ENCODE peak calls at places on chromosomes 6 and 20, in nine cellular contexts. D is ovary; Y is lower lobe of right lung; Q is CD8-positive, alpha-beta T cell; V is left ventricle myocardium inferior; W is lung; S is cardiac muscle cell; R is WERI-Rb-1; A is iPS DF 6.9. K is an unnamed sample.

GRCh38 chr20:47688385-47689381 is 96.6 kb downstream of the SULF2 start:
- DNase-seq in Y (no peak), S (no peak), R (no peak), D (no peak), V (no peak), A (no peak), Q (no peak), W (no peak), K (no peak)

GRCh38 chr6:45486739-45487138 is 109.0 kb upstream of the SUPT3H start:
- DNase-seq in A (no peak), W (no peak), Q (no peak), R (no peak), S (no peak), Y (no peak), D (no peak), V (no peak), K (no peak)

GRCh38 chr20:56382696-56383095 is 9.3 kb downstream of the AURKA start:
- DNase-seq in R (no peak), Y (no peak), Q (no peak), W (no peak), D (no peak), S (peak), V (no peak), A (no peak), K (no peak)

GRCh38 chr6:30480536-30481156 is 8.7 kb upstream of the HLA-E start:
- DNase-seq in R (no peak), V (no peak), A (no peak), W (no peak), Y (no peak), S (no peak), Q (peak), D (no peak), K (no peak)

GRCh38 chr6:18245642-18246041 is 18.7 kb downstream of the DEK start:
- DNase-seq in V (no peak), D (no peak), R (no peak), A (no peak), S (no peak), W (no peak), Y (no peak), Q (no peak), K (no peak)

GRCh38 chr20:4601630-4602296 is 119.9 kb upstream of the PRND start:
- DNase-seq in W (no peak), D (no peak), S (no peak), R (no peak), Y (no peak), Q (no peak), V (peak), A (no peak), K (peak)

GRCh38 chr6:15763827-15764226 is 101.0 kb upstream of the DTNBP1 start:
- DNase-seq in A (no peak), Y (no peak), R (peak), W (peak), V (no peak), D (no peak), S (peak), Q (no peak), K (no peak)

GRCh38 chr6:16684195-16684689 is 77.0 kb downstream of the ATXN1 start:
- DNase-seq in A (no peak), R (no peak), D (no peak), S (no peak), Y (peak), V (no peak), W (peak), Q (no peak), K (no peak)

GRCh38 chr20:50293244-50294139 is 102.9 kb downstream of the CEBPB start:
- DNase-seq in W (no peak), D (no peak), V (peak), R (no peak), Q (no peak), S (no peak), A (no peak), Y (no peak), K (no peak)

GRCh38 chr20:24634855-24635254 is 165.4 kb downstream of the SYNDIG1 start:
- DNase-seq in W (no peak), D (no peak), Q (no peak), R (no peak), V (no peak), Y (no peak), A (no peak), S (peak), K (peak)

GRCh38 chr6:80356000-80356399 is 249.5 kb downstream of the BCKDHB start:
- DNase-seq in V (no peak), Y (no peak), S (no peak), W (no peak), R (no peak), Q (no peak), A (no peak), D (no peak), K (no peak)

GRCh38 chr6:15523679-15524630 is 138.9 kb downstream of the DTNBP1 start:
- DNase-seq in S (no peak), Y (no peak), W (no peak), Q (no peak), V (no peak), D (no peak), R (peak), A (no peak), K (no peak)

GRCh38 chr20:1810926-1811620 is 84.1 kb upstream of the SIRPA start:
- DNase-seq in Q (no peak), S (no peak), R (no peak), W (no peak), Y (no peak), D (no peak), A (no peak), V (peak), K (no peak)

GRCh38 chr20:14709439-14709838 is 372.0 kb upstream of the FLRT3 start:
- DNase-seq in W (no peak), R (no peak), A (no peak), D (no peak), Q (no peak), Y (no peak), S (no peak), V (no peak), K (no peak)

GRCh38 chr20:57616143-57616951 is 3.9 kb downstream of the ZBP1 start:
- DNase-seq in V (no peak), Y (no peak), D (no peak), R (no peak), W (no peak), Q (no peak), A (no peak), S (no peak), K (no peak)

GRCh38 chr20:6940052-6940451 is 172.6 kb downstream of the BMP2 start:
- DNase-seq in Q (no peak), R (peak), S (peak), Y (no peak), V (no peak), W (no peak), A (peak), D (no peak), K (no peak)

GRCh38 chr6:53922571-53922981 is 127.8 kb downstream of the LRRC1 start:
- DNase-seq in Y (no peak), Q (no peak), A (peak), S (no peak), W (no peak), V (no peak), D (no peak), R (no peak), K (no peak)

GRCh38 chr6:144543006-144543871 is 258.1 kb downstream of the UTRN start:
- DNase-seq in S (no peak), A (no peak), W (no peak), R (no peak), V (no peak), D (no peak), Q (no peak), Y (no peak), K (no peak)

GRCh38 chr20:62816879-62817873 is at the start of gene COL9A3:
- DNase-seq in S (peak), D (no peak), V (no peak), Q (peak), A (no peak), Y (no peak), R (no peak), W (no peak), K (no peak)

GRCh38 chr20:63577317-63577894 is 3.4 kb upstream of the HELZ2 start:
- DNase-seq in Q (no peak), S (no peak), Y (no peak), W (no peak), D (no peak), A (no peak), R (no peak), V (peak), K (no peak)

GRCh38 chr20:25310268-25310920 is 62.5 kb downstream of the PYGB start:
- DNase-seq in Y (peak), Q (no peak), R (peak), A (no peak), W (peak), S (peak), D (no peak), V (no peak), K (peak)

GRCh38 chr20:56245761-56246160 is 2.8 kb upstream of the MC3R start:
- DNase-seq in V (no peak), D (no peak), S (no peak), Q (no peak), W (no peak), R (no peak), Y (no peak), A (no peak), K (no peak)

GRCh38 chr6:1856381-1856780 is 246.7 kb downstream of the FOXC1 start:
- DNase-seq in Q (no peak), R (no peak), V (no peak), Y (no peak), A (no peak), S (no peak), D (no peak), W (no peak), K (peak)

GRCh38 chr6:42221546-42221945 is 3.9 kb upstream of the MRPS10 start:
- DNase-seq in Q (no peak), A (no peak), R (no peak), V (no peak), D (no peak), S (no peak), W (no peak), Y (no peak), K (no peak)

GRCh38 chr6:90217621-90218496 is 78.8 kb downstream of the BACH2 start:
- DNase-seq in A (no peak), Q (peak), D (no peak), R (no peak), W (peak), V (no peak), S (peak), Y (peak), K (no peak)

GRCh38 chr6:17490724-17491123 is 97.3 kb downstream of the CAP2 start:
- DNase-seq in V (no peak), Y (no peak), Q (no peak), D (no peak), R (no peak), S (no peak), W (no peak), A (no peak), K (no peak)

GRCh38 chr20:63530788-63531160 is 6.4 kb downstream of the PTK6 start:
- DNase-seq in S (no peak), W (no peak), Q (no peak), V (no peak), R (no peak), Y (no peak), D (no peak), A (no peak), K (no peak)

GRCh38 chr6:35084041-35084491 is 57.1 kb downstream of the TCP11 start:
- DNase-seq in Y (no peak), V (no peak), S (no peak), D (no peak), A (no peak), W (no peak), R (no peak), Q (no peak), K (peak)

GRCh38 chr20:32521780-32522524 is 63.2 kb downstream of the NOL4L start:
- DNase-seq in Q (peak), W (peak), V (peak), A (peak), Y (peak), R (peak), S (peak), D (peak), K (peak)

GRCh38 chr6:148885920-148886845 is 139.4 kb downstream of the UST start:
- DNase-seq in R (peak), S (no peak), W (no peak), D (no peak), A (no peak), Y (no peak), Q (no peak), V (no peak), K (no peak)

GRCh38 chr20:60034231-60035110 is 76.2 kb downstream of the CDH26 start:
- DNase-seq in Q (no peak), A (no peak), Y (no peak), R (no peak), W (no peak), D (no peak), V (peak), S (peak), K (no peak)

GRCh38 chr6:117425431-117426153 is at the start of gene ROS1:
- DNase-seq in V (no peak), R (no peak), Y (no peak), D (no peak), W (no peak), S (no peak), Q (no peak), A (no peak), K (no peak)

GRCh38 chr6:120147218-120147871 is 797.8 kb upstream of the MAN1A1 start:
- DNase-seq in D (peak), W (no peak), Q (no peak), R (no peak), A (no peak), S (no peak), Y (no peak), V (no peak), K (no peak)

GRCh38 chr6:5936140-5936539 is 70.6 kb downstream of the NRN1 start:
- DNase-seq in V (no peak), Q (no peak), R (no peak), S (no peak), W (no peak), Y (no peak), A (no peak), D (no peak), K (no peak)

GRCh38 chr6:42140051-42140450 is 2.4 kb downstream of the C6orf132 start:
- DNase-seq in R (no peak), Y (peak), Q (no peak), A (no peak), D (no peak), V (no peak), W (no peak), S (no peak), K (no peak)

GRCh38 chr6:129774697-129775447 is 64.9 kb upstream of the ARHGAP18 start:
- DNase-seq in Q (peak), A (peak), D (peak), R (peak), W (peak), S (peak), Y (peak), V (peak), K (peak)

GRCh38 chr6:163634514-163635171 is 220.1 kb downstream of the QKI start:
- DNase-seq in V (no peak), A (no peak), W (no peak), Q (no peak), S (no peak), Y (no peak), R (no peak), D (no peak), K (no peak)

GRCh38 chr20:53655909-53656652 is 62.4 kb upstream of the ZNF217 start:
- DNase-seq in R (no peak), D (no peak), V (no peak), W (no peak), A (no peak), Q (no peak), Y (no peak), S (no peak), K (no peak)

DNA sequence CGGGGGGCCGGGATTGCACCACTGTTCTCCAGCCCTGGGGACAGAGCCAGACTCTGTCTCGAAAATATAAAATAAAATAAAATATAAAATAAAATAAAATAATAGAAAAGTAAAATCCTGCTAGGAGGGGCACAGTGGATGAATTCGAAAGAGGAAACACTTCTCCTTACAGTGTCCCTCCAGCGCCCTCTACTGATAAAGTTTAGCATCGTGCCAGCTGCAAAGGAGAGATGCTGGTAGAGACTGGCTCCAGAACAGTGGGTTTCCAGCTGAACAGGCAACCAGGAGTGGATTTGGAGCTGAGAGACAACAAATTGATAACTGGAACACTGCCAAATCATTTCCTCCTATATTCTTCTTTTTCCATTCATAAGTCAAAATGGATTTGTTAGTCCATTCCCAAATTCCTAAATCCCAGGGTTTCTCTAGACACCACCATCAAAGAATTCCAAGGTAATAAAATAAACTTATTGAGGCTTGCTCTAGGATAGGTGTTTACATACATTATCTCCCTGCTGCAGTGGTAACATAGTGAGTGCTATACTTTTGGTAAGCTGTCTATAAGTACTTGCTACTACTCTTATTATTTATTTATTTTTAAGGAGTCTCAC is 31.7 kb upstream of the TBPL1 start:
- DNase-seq in R (peak), W (peak), V (peak), D (peak), Y (peak), A (peak), S (peak), Q (peak), K (peak)
- H3K4me3 ChIP-seq in R (no peak), W (no peak), V (peak), D (no peak), Y (no peak), A (no peak), S (no peak), Q (no peak), K (no peak)

GRCh38 chr20:15977026-15977425 is 596.2 kb downstream of the KIF16B start:
- DNase-seq in A (no peak), Q (no peak), D (no peak), R (no peak), S (no peak), W (no peak), V (no peak), Y (no peak), K (no peak)
- H3K27ac ChIP-seq in A (no peak), Q (no peak), D (no peak), R (no peak), S (no peak), W (no peak), V (no peak), Y (no peak), K (no peak)

GRCh38 chr6:79079425-79080130 is 1.5 kb upstream of the PHIP start:
- DNase-seq in D (no peak), A (no peak), Y (no peak), W (no peak), Q (no peak), S (peak), V (no peak), R (no peak), K (no peak)
- H3K4me3 ChIP-seq in D (peak), A (peak), Y (peak), W (no peak), Q (peak), S (peak), V (peak), R (peak), K (peak)

GRCh38 chr20:33882481-33882880 is 71.3 kb downstream of the CHMP4B start:
- DNase-seq in Q (no peak), A (no peak), Y (no peak), R (no peak), V (no peak), S (no peak), D (no peak), W (no peak), K (no peak)
- H3K27ac ChIP-seq in Q (no peak), A (no peak), Y (no peak), R (no peak), V (no peak), S (no peak), D (no peak), W (no peak), K (no peak)

GRCh38 chr6:55474386-55474785 is 104.6 kb downstream of the HMGCLL1 start:
- DNase-seq in R (no peak), V (no peak), Q (no peak), Y (no peak), W (no peak), S (no peak), D (no peak), A (no peak), K (no peak)

GRCh38 chr6:55469829-55470438 is 109.1 kb downstream of the HMGCLL1 start:
- DNase-seq in Q (no peak), W (no peak), V (no peak), S (no peak), D (no peak), R (no peak), A (no peak), Y (no peak), K (no peak)

DNA sequence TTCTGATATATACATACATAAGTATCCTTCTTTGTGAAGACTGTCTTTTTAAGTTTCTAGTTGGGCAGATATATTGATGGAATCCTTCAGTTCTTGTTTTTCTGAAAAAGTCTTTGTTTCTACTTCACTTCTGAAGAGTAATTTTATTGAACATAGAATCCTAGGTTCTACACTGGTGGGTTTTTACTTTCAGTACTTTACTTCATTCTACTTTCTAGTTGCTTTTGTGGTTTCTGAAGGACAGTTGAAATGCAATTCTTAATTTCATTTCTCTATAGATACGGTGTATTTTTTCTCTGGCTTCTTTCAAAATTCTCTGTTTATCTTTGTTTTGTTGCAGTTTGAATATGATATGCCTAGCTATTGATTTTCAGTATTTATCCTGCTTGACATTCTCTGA is 105.3 kb downstream of the HMGCLL1 start:
- DNase-seq in A (no peak), R (no peak), V (no peak), Y (no peak), Q (no peak), W (no peak), D (no peak), S (no peak), K (no peak)
- H3K4me3 ChIP-seq in A (no peak), R (no peak), V (no peak), Y (no peak), Q (no peak), W (no peak), D (no peak), S (no peak), K (no peak)

DNA sequence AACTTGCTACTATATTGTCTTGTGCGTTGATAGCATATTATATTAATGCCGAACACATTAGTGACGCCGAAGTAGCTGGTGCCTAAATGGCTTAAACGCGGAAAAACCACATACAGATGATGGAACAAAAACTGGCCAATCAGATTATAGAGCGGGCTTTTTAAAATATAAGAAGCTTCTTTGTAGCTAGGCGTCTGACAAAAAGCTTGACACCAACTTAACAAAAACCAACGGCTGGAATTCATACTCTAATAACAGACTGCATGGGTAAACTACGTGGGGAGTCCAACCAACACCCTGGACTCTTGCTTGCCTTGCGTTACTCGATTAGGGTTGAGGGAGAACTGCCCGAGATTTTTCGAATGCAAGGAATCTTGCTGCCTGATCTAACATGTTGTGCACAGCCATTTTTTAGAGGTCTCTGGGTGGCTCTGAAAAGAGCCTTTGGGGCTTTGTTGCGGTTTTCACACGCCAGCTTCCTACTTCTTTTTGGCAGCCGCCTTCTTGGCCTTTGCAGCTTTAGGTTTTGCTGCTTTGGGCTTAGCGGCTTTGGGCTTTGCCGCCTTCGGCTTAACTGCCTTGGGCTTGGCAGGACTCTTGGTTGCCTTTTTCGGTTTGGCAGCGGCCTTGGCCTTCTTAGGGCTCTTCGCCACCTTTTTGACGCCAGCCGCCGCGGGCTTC is 45.7 kb downstream of the OR2B2 start:
- DNase-seq in S (peak), Y (no peak), V (no peak), A (no peak), D (no peak), Q (peak), R (no peak), W (no peak), K (no peak)
- H3K27ac ChIP-seq in S (no peak), Y (peak), V (no peak), A (no peak), D (no peak), Q (peak), R (no peak), W (no peak), K (no peak)

GRCh38 chr6:4281341-4282293 is 146.2 kb upstream of the ECI2 start:
- DNase-seq in Y (peak), A (peak), S (peak), W (peak), R (no peak), Q (peak), V (peak), D (peak), K (peak)
- H3K4me3 ChIP-seq in Y (peak), A (peak), S (peak), W (no peak), R (no peak), Q (no peak), V (peak), D (peak), K (peak)

GRCh38 chr6:10564975-10565374 is 43.8 kb downstream of the GCNT2 start:
- DNase-seq in D (no peak), Y (no peak), R (no peak), W (no peak), S (no peak), V (no peak), Q (no peak), A (no peak), K (no peak)
- H3K27ac ChIP-seq in D (no peak), Y (no peak), R (no peak), W (no peak), S (no peak), V (peak), Q (no peak), A (no peak), K (no peak)

K was measured in uterus.